ENCODE peak calls at places on chromosomes 3 and 15, in ten cellular contexts. K is SK-N-SH, A is K562, F is upper lobe of left lung, Q is GM12878, Y is HepG2, N is vagina, W is stomach, O is breast epithelium, R is spleen. M is an unnamed sample. For H3K4me1, the result is how much of the 10 kb centered on the place peaks cover.

GRCh38 chr15:66085128-66085527 is 168.4 kb downstream of the MEGF11 start:
- DNase-seq in K (no peak), A (no peak), F (no peak), Q (no peak), Y (peak), N (no peak), W (no peak), O (no peak), R (no peak), M (peak)

GRCh38 chr3:111890051-111890580 is 31.1 kb downstream of the PHLDB2 start:
- DNase-seq in K (no peak), A (no peak), F (no peak), Q (no peak), Y (no peak), N (no peak), W (no peak), O (no peak), R (no peak), M (no peak)

GRCh38 chr3:149967067-149967685 is 3.5 kb downstream of the PFN2 start:
- DNase-seq in K (no peak), A (peak), F (no peak), Q (no peak), Y (peak), N (no peak), W (no peak), O (no peak), R (no peak), M (no peak)

GRCh38 chr15:85274315-85275050 is 105.9 kb upstream of the AKAP13 start:
- DNase-seq in K (no peak), A (no peak), F (no peak), Q (no peak), Y (no peak), N (no peak), W (no peak), O (no peak), R (no peak), M (no peak)

GRCh38 chr15:88465633-88466219 is 1.5 kb downstream of the MRPL46 start:
- DNase-seq in K (no peak), A (peak), F (no peak), Q (no peak), Y (peak), N (peak), W (no peak), O (no peak), R (no peak), M (no peak)

GRCh38 chr3:32484437-32484836 is 18.2 kb downstream of the CMTM6 start:
- DNase-seq in K (no peak), A (no peak), F (no peak), Q (no peak), Y (no peak), N (no peak), W (no peak), O (no peak), R (no peak), M (no peak)

GRCh38 chr15:95284933-95285401 is 1045.5 kb upstream of the NR2F2 start:
- DNase-seq in K (no peak), A (no peak), F (no peak), Q (no peak), Y (no peak), N (no peak), W (no peak), O (no peak), R (no peak), M (no peak)

GRCh38 chr3:74000715-74001114 is 376.0 kb upstream of the PDZRN3 start:
- DNase-seq in K (no peak), A (no peak), F (no peak), Q (no peak), Y (no peak), N (no peak), W (no peak), O (no peak), R (no peak), M (no peak)

GRCh38 chr3:123834631-123835030 is 49.5 kb downstream of the MYLK start:
- DNase-seq in K (no peak), A (no peak), F (no peak), Q (no peak), Y (no peak), N (no peak), W (no peak), O (peak), R (no peak), M (no peak)

GRCh38 chr3:114545196-114545595 is 251.4 kb downstream of the TIGIT start:
- DNase-seq in K (no peak), A (no peak), F (no peak), Q (no peak), Y (peak), N (no peak), W (no peak), O (no peak), R (no peak), M (no peak)

GRCh38 chr15:36645106-36645505 is 65.7 kb downstream of the CDIN1 start:
- DNase-seq in K (no peak), A (no peak), F (no peak), Q (no peak), Y (no peak), N (no peak), W (no peak), O (no peak), R (no peak), M (no peak)

GRCh38 chr15:71136159-71137137 is 21.2 kb downstream of the THSD4 start:
- DNase-seq in K (no peak), A (no peak), F (no peak), Q (no peak), Y (no peak), N (no peak), W (no peak), O (no peak), R (no peak), M (no peak)

GRCh38 chr3:129504471-129505100 is 23.9 kb upstream of the RHO start:
- DNase-seq in K (no peak), A (no peak), F (no peak), Q (no peak), Y (no peak), N (no peak), W (no peak), O (no peak), R (no peak), M (no peak)

GRCh38 chr3:182245059-182245458 is 533.3 kb downstream of the SOX2 start:
- DNase-seq in K (no peak), A (no peak), F (no peak), Q (no peak), Y (no peak), N (no peak), W (no peak), O (no peak), R (no peak), M (no peak)

GRCh38 chr3:42133500-42134298 is 42.5 kb downstream of the TRAK1 start:
- DNase-seq in K (no peak), A (no peak), F (no peak), Q (no peak), Y (no peak), N (no peak), W (no peak), O (no peak), R (no peak), M (no peak)

GRCh38 chr3:121488628-121489027 is 57.2 kb downstream of the POLQ start:
- DNase-seq in K (no peak), A (no peak), F (no peak), Q (no peak), Y (no peak), N (no peak), W (no peak), O (no peak), R (no peak), M (no peak)

GRCh38 chr3:160637081-160637480 is 39.9 kb upstream of the ARL14 start:
- DNase-seq in K (no peak), A (no peak), F (no peak), Q (no peak), Y (no peak), N (no peak), W (no peak), O (no peak), R (no peak), M (no peak)

GRCh38 chr3:154078672-154079071 is 42.5 kb upstream of the ARHGEF26 start:
- DNase-seq in K (no peak), A (no peak), F (no peak), Q (no peak), Y (no peak), N (no peak), W (no peak), O (no peak), R (no peak), M (no peak)

GRCh38 chr3:175743733-175744400 is 884.7 kb downstream of the NAALADL2 start:
- DNase-seq in K (no peak), A (no peak), F (no peak), Q (no peak), Y (no peak), N (no peak), W (no peak), O (no peak), R (no peak), M (no peak)

GRCh38 chr3:178705925-178706324 is 169.7 kb downstream of the KCNMB2 start:
- DNase-seq in K (no peak), A (no peak), F (no peak), Q (no peak), Y (no peak), N (no peak), W (no peak), O (no peak), R (no peak), M (no peak)

GRCh38 chr15:65042776-65043322 is 2.3 kb upstream of the SLC51B start:
- DNase-seq in K (no peak), A (no peak), F (no peak), Q (no peak), Y (no peak), N (no peak), W (peak), O (no peak), R (no peak), M (no peak)

GRCh38 chr3:58874795-58875194 is 175.0 kb downstream of the CFAP20DC start:
- DNase-seq in K (no peak), A (no peak), F (no peak), Q (peak), Y (no peak), N (no peak), W (no peak), O (no peak), R (no peak), M (no peak)

GRCh38 chr3:76487446-76487845 is 552.5 kb upstream of the ROBO2 start:
- DNase-seq in K (no peak), A (no peak), F (no peak), Q (no peak), Y (no peak), N (no peak), W (no peak), O (no peak), R (no peak), M (no peak)

GRCh38 chr3:13335062-13335461 is 85.1 kb downstream of the NUP210 start:
- DNase-seq in K (no peak), A (no peak), F (no peak), Q (no peak), Y (no peak), N (no peak), W (no peak), O (no peak), R (no peak), M (no peak)

GRCh38 chr3:169060037-169060436 is 603.5 kb downstream of the MECOM start:
- DNase-seq in K (no peak), A (no peak), F (no peak), Q (no peak), Y (no peak), N (no peak), W (no peak), O (no peak), R (no peak), M (no peak)

GRCh38 chr3:55162031-55162784 is 234.3 kb upstream of the LRTM1 start:
- DNase-seq in K (no peak), A (no peak), F (no peak), Q (peak), Y (no peak), N (no peak), W (no peak), O (no peak), R (no peak), M (no peak)

GRCh38 chr3:41881233-41881821 is 80.6 kb downstream of the ULK4 start:
- DNase-seq in K (peak), A (peak), F (no peak), Q (no peak), Y (peak), N (no peak), W (no peak), O (no peak), R (no peak), M (no peak)

GRCh38 chr15:88142141-88142540 is 114.4 kb downstream of the NTRK3 start:
- DNase-seq in K (no peak), A (no peak), F (no peak), Q (no peak), Y (no peak), N (no peak), W (no peak), O (no peak), R (no peak), M (no peak)

DNA sequence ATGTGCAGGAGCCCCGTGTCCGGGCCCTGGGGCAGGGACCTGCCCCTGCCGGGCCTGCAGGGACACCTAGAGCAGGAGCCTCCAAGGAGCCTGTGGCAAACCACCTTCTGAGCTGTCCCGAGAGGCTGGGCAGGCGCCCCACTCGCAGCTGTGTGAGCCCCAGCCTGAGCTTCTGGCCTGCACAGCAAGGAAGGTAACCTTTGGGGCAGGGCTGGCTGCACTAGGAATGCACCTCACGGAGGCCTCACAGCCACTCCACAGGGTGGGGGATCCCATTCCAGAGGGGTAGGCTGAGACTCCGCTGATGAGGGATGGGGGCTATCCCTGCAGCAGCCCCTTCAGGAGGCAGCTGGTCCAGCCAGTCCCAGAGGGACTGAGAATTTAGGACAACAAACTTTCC is 68.1 kb downstream of the DNAJB8 start:
- DNase-seq in K (no peak), A (no peak), F (no peak), Q (no peak), Y (no peak), N (no peak), W (no peak), O (no peak), R (no peak), M (no peak)
- H3K4me1 ChIP-seq in K (half or more), A (under half), F (under half), Q (under half), Y (under half), N (under half), W (under half), O (under half), R (under half), M (under half)

GRCh38 chr15:90820481-90820880 is 47.9 kb upstream of the FURIN start:
- DNase-seq in K (no peak), A (no peak), F (no peak), Q (no peak), Y (no peak), N (no peak), W (no peak), O (no peak), R (no peak), M (peak)
- TF ChIP-seq POLR2AphosphoS5 in K (no peak), A (no peak), F (no peak), Q (no peak), Y (no peak), N (no peak), W (no peak), O (no peak), R (no peak), M (no peak)

GRCh38 chr3:78732471-78732870 is 1035.3 kb downstream of the ROBO1 start:
- DNase-seq in K (no peak), A (no peak), F (no peak), Q (no peak), Y (no peak), N (no peak), W (no peak), O (no peak), R (no peak), M (no peak)
- H3K4me1 ChIP-seq in K (under half), A (under half), F (under half), Q (under half), Y (under half), N (under half), W (under half), O (under half), R (under half), M (under half)

GRCh38 chr3:21142949-21143348 is 608.1 kb downstream of the ZNF385D start:
- DNase-seq in K (no peak), A (no peak), F (no peak), Q (no peak), Y (no peak), N (no peak), W (no peak), O (no peak), R (no peak), M (no peak)
- TF ChIP-seq POLR2AphosphoS5 in K (no peak), A (no peak), F (no peak), Q (no peak), Y (no peak), N (no peak), W (no peak), O (no peak), R (no peak), M (no peak)

DNA sequence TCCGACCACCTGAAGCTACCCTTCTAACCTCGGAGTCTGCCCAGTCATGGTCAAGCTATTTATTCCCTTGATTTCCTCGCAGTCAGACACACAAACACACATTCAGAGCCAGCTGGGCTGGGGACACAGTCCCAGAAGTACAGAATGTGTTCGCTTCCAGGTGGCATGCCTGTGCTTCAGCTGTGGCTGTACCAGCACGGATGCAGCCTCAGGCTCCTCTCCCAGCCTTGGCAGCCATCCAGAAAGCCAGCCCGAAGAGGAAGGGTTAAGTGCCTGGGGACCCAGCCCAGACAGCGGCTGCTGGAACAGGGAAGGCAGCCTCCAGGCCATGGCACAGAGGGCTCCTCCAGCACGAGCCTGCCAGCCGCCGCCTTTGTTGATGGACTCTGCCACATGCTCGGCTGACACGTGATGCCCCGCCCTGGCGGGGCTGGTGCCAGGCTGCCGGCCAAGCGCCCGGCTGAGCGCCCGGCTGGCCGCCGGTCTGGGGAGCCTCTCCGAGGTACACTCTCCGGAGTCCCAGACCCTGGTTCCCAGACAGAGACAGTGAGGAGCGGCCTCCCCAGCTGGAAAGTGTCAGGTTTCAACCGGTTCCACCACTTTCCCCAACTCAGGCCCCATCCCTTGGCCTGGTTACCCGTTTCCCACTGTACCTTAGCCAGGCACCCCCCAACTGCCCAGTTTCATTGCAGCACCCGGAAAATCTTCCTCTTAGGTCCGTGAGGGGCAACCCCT is 5.4 kb downstream of the BMF start:
- DNase-seq in K (peak), A (no peak), F (peak), Q (no peak), Y (no peak), N (peak), W (peak), O (peak), R (peak), M (peak)
- H3K4me1 ChIP-seq in K (half or more), A (half or more), F (half or more), Q (half or more), Y (half or more), N (half or more), W (half or more), O (under half), R (half or more), M (under half)

GRCh38 chr3:50264389-50264963 is 4.5 kb upstream of the SEMA3B start:
- DNase-seq in K (peak), A (peak), F (peak), Q (no peak), Y (peak), N (no peak), W (peak), O (peak), R (no peak), M (peak)
- TF ChIP-seq POLR2AphosphoS5 in K (peak), A (no peak), F (peak), Q (no peak), Y (peak), N (peak), W (peak), O (peak), R (peak), M (no peak)

M was measured in sigmoid colon.